ENCODE peak calls at places on chromosomes 2 and 18, in nine cellular contexts. R is upper lobe of right lung; J is mammary epithelial cell; D is right lobe of liver; U is uterus; L is CD8-positive, alpha-beta memory T cell; M is suprapubic skin; H is ascending aorta; A is neuronal stem cell. Y is an unnamed sample.

GRCh38 chr18:34550902-34551301 is 159.2 kb upstream of the DTNA start:
- DNase-seq in M (no peak), L (no peak), J (no peak), H (no peak), R (no peak), A (no peak), U (no peak), D (no peak), Y (no peak)

GRCh38 chr18:70559446-70559845 is 270.6 kb downstream of the SOCS6 start:
- DNase-seq in J (no peak), R (no peak), L (no peak), M (no peak), A (no peak), D (no peak), H (no peak), U (no peak), Y (no peak)

GRCh38 chr18:44136326-44136725 is 544.4 kb upstream of the SETBP1 start:
- DNase-seq in D (no peak), H (no peak), R (no peak), L (no peak), M (no peak), A (no peak), U (no peak), J (no peak), Y (no peak)

GRCh38 chr18:79866889-79867574 is 69.3 kb downstream of the KCNG2 start:
- DNase-seq in D (no peak), M (peak), A (no peak), U (no peak), R (peak), H (no peak), L (no peak), J (peak), Y (no peak)

GRCh38 chr2:119592436-119592835 is 48.2 kb downstream of the CFAP221 start:
- DNase-seq in R (no peak), H (no peak), L (no peak), D (no peak), U (no peak), A (no peak), M (no peak), J (no peak), Y (no peak)

GRCh38 chr2:129118296-129118695 is 799.6 kb upstream of the HS6ST1 start:
- DNase-seq in D (no peak), H (no peak), R (no peak), A (no peak), L (no peak), U (no peak), J (no peak), M (no peak), Y (no peak)

GRCh38 chr2:154425999-154426398 is 272.5 kb upstream of the KCNJ3 start:
- DNase-seq in A (no peak), L (no peak), M (no peak), H (no peak), R (no peak), J (peak), U (peak), D (no peak), Y (no peak)

GRCh38 chr2:34474646-34475045 is 875.5 kb upstream of the FAM98A start:
- DNase-seq in M (no peak), U (no peak), A (no peak), J (no peak), D (no peak), L (no peak), R (no peak), H (no peak), Y (no peak)

GRCh38 chr2:113705982-113706523 is 50.4 kb downstream of the SLC35F5 start:
- DNase-seq in J (no peak), D (no peak), H (no peak), U (no peak), M (no peak), A (no peak), L (no peak), R (no peak), Y (no peak)

GRCh38 chr2:169716938-169717690 is 16.5 kb upstream of the KLHL23 start:
- DNase-seq in A (no peak), H (no peak), R (no peak), D (no peak), M (no peak), J (peak), U (peak), L (no peak), Y (no peak)

GRCh38 chr2:168930242-168930641 is 29.2 kb downstream of the G6PC2 start:
- DNase-seq in A (no peak), R (no peak), J (no peak), L (no peak), U (no peak), M (no peak), D (no peak), H (no peak), Y (peak)

DNA sequence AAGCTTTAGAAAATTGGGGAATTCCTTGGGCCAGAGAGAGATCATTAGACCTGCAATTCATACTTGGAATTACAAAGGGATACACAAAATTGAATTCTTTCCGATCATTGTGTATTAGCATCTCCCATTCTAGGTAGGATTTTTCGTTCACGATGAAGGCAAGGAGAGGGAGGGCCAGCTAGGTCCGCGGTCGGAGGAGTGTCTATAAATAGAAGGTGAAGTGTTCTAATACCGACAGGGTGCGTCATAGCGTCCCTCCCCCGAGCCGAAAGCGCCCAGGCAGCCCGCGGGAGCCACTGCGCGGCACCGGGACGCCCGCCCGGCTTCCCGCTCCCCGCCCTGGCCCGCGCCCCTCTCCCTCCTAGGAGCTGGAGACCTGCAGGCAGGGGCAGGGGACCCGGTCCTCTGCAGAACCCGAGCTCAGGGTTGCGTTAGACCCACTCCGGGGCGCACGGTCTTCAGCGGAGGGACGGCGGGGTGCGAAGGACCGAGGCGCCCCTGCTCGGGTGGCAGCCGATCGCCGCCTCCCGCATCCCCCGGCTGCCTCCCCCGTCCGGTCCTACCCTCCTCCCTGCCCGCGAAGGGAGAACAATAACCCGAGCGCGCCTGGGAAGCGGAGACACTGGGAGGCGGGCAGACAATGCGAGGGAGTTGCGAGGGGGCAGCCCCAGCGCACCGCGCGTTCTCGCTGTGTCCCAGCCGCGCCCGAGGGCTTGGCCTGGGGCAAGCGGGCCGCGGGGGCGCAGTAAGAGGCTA is 114.1 kb upstream of the SERTAD2 start:
- DNase-seq in L (peak), R (peak), U (peak), M (peak), A (peak), D (peak), H (peak), J (peak), Y (peak)
- H3K27ac ChIP-seq in L (peak), R (peak), U (peak), M (peak), A (peak), D (peak), H (peak), J (peak), Y (peak)

GRCh38 chr18:12012697-12013096 is 31.4 kb downstream of the IMPA2 start:
- DNase-seq in H (no peak), L (no peak), D (no peak), A (no peak), J (no peak), R (no peak), U (no peak), M (no peak), Y (no peak)
- H3K27ac ChIP-seq in H (no peak), L (no peak), D (no peak), A (no peak), J (no peak), R (peak), U (peak), M (peak), Y (no peak)

GRCh38 chr2:230809015-230809414 is 55.7 kb upstream of the ITM2C start:
- DNase-seq in R (no peak), A (no peak), H (no peak), U (no peak), D (no peak), M (no peak), L (no peak), J (no peak), Y (peak)
- H3K27ac ChIP-seq in R (no peak), A (no peak), H (no peak), U (no peak), D (no peak), M (no peak), L (no peak), J (no peak), Y (no peak)

GRCh38 chr2:218856168-218856895 is 3.3 kb upstream of the WNT6 start:
- DNase-seq in U (no peak), H (no peak), D (no peak), L (no peak), R (peak), J (no peak), M (peak), A (no peak), Y (peak)
- H3K27ac ChIP-seq in U (no peak), H (no peak), D (no peak), L (no peak), R (no peak), J (no peak), M (no peak), A (no peak), Y (peak)

GRCh38 chr2:216556202-216556601 is 57.6 kb downstream of the RPL37A start:
- DNase-seq in A (no peak), J (no peak), M (no peak), D (no peak), R (no peak), U (no peak), H (no peak), L (no peak), Y (no peak)

GRCh38 chr2:216554286-216554685 is 55.6 kb downstream of the RPL37A start:
- DNase-seq in R (no peak), M (no peak), U (no peak), L (no peak), D (no peak), J (no peak), H (no peak), A (no peak), Y (no peak)

GRCh38 chr2:216554755-216555154 is 56.1 kb downstream of the RPL37A start:
- DNase-seq in D (no peak), L (no peak), R (no peak), U (no peak), H (no peak), A (no peak), M (no peak), J (peak), Y (no peak)

GRCh38 chr2:216553841-216554240 is 55.2 kb downstream of the RPL37A start:
- DNase-seq in R (no peak), L (no peak), H (no peak), D (no peak), A (no peak), M (no peak), U (no peak), J (no peak), Y (no peak)

GRCh38 chr2:216555274-216555673 is 56.6 kb downstream of the RPL37A start:
- DNase-seq in D (no peak), M (peak), U (no peak), L (no peak), R (peak), H (peak), J (peak), A (no peak), Y (no peak)
- H3K27ac ChIP-seq in D (no peak), M (no peak), U (no peak), L (no peak), R (no peak), H (peak), J (peak), A (no peak), Y (no peak)

GRCh38 chr2:222669353-222669752 is 2.1 kb upstream of the MOGAT1 start:
- DNase-seq in U (no peak), D (no peak), A (no peak), L (no peak), H (no peak), J (peak), M (no peak), R (no peak), Y (no peak)
- H3K27ac ChIP-seq in U (no peak), D (no peak), A (no peak), L (no peak), H (no peak), J (no peak), M (no peak), R (no peak), Y (no peak)

GRCh38 chr2:152432765-152433164 is 97.8 kb downstream of the FMNL2 start:
- DNase-seq in M (no peak), U (no peak), R (no peak), D (no peak), J (no peak), H (no peak), L (no peak), A (no peak), Y (no peak)

GRCh38 chr2:152433289-152433688 is 98.3 kb downstream of the FMNL2 start:
- DNase-seq in H (no peak), U (no peak), J (no peak), D (no peak), L (no peak), A (no peak), M (no peak), R (no peak), Y (no peak)

GRCh38 chr2:152431370-152432098 is 96.6 kb downstream of the FMNL2 start:
- DNase-seq in H (no peak), J (no peak), D (no peak), U (no peak), L (no peak), M (no peak), A (no peak), R (no peak), Y (no peak)

GRCh38 chr2:152433814-152434213 is 98.8 kb downstream of the FMNL2 start:
- DNase-seq in J (no peak), D (no peak), R (no peak), L (no peak), A (no peak), M (no peak), U (no peak), H (no peak), Y (no peak)

GRCh38 chr2:152432206-152432653 is 97.3 kb downstream of the FMNL2 start:
- DNase-seq in H (no peak), L (no peak), U (peak), J (peak), A (no peak), D (no peak), M (peak), R (no peak), Y (peak)
- H3K27ac ChIP-seq in H (no peak), L (no peak), U (peak), J (peak), A (no peak), D (peak), M (peak), R (no peak), Y (no peak)